ENCODE peak calls at places on chromosomes 6 and 20, in seven cellular contexts. C is GM23338, P is hepatocyte, G is PC-3, J is GM23248, F is MM.1S, Q is HCT116. V is an unnamed sample.

GRCh38 chr6:47785187-47785586 is 3.4 kb downstream of the OPN5 start:
- DNase-seq in Q (no peak), C (no peak), P (no peak), G (no peak), J (no peak), F (no peak), V (no peak)

GRCh38 chr6:150352321-150353296 is 16.2 kb upstream of the IYD start:
- DNase-seq in G (peak; percentile 14), P (no peak), C (no peak), J (peak; percentile 87), Q (no peak), F (no peak), V (no peak)

GRCh38 chr6:74606488-74607135 is 599.2 kb downstream of the COL12A1 start:
- DNase-seq in C (peak; percentile 8), F (no peak), G (peak; percentile 79), Q (no peak), J (peak; percentile 94), P (no peak), V (no peak)

GRCh38 chr6:41732601-41733348 is 2.6 kb downstream of the TFEB start:
- DNase-seq in G (no peak), Q (no peak), F (peak; percentile 87), C (peak; percentile 33), J (peak; percentile 22), P (peak; percentile 58), V (no peak)

GRCh38 chr6:20200761-20201160 is 11.5 kb downstream of the MBOAT1 start:
- DNase-seq in C (no peak), J (no peak), F (no peak), P (no peak), Q (no peak), G (no peak), V (no peak)

GRCh38 chr6:150633466-150633795 is 33.7 kb downstream of the PLEKHG1 start:
- DNase-seq in C (no peak), G (no peak), J (no peak), Q (no peak), F (no peak), P (no peak), V (no peak)

GRCh38 chr6:163599684-163600083 is 185.2 kb downstream of the QKI start:
- DNase-seq in J (no peak), F (no peak), P (no peak), Q (no peak), G (no peak), C (no peak), V (no peak)

GRCh38 chr6:155528982-155529453 is 73.4 kb upstream of the NOX3 start:
- DNase-seq in G (peak; percentile 67), C (no peak), J (peak; percentile 93), F (no peak), Q (no peak), P (peak; percentile 57), V (no peak)

GRCh38 chr6:43149260-43149659 is 21.8 kb upstream of the SRF start:
- DNase-seq in C (no peak), F (no peak), P (no peak), Q (no peak), J (peak; percentile 62), G (peak; percentile 17), V (no peak)

GRCh38 chr6:100462990-100463684 is 1.6 kb downstream of the SIM1 start:
- DNase-seq in C (peak; percentile 30), P (no peak), J (no peak), G (no peak), F (no peak), Q (no peak), V (no peak)

GRCh38 chr6:13273931-13274706 is 54.2 kb downstream of the TBC1D7 start:
- DNase-seq in F (peak; percentile 80), Q (no peak), P (no peak), J (no peak), G (no peak), C (no peak), V (no peak)

GRCh38 chr6:48449002-48449401 is 338.0 kb upstream of the PTCHD4 start:
- DNase-seq in P (no peak), J (no peak), C (peak; percentile 21), G (peak; percentile 19), F (no peak), Q (no peak), V (no peak)

DNA sequence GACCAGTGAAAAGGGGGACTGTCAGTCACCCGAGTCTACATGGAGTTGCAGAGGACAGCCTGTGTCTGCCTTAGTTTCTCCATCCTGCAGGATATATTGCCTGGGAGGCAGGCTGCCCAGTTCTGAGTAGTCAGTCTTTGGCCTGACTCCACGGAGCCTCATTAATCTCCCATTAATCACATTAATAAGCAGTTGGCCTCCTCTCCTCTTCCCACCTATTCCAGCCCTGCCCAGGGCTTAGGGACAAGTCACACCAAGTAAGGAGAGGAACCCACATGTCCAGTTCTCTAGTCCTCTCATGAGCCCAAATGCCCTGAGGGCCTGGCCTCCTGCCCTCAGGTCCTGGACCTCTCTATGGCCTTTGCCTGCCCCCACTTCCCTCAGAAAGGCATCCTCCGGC is 1.3 kb upstream of the MUCL3 start:
- DNase-seq in J (peak; percentile 46), G (no peak), Q (no peak), P (no peak), C (no peak), F (no peak), V (no peak)
- TF ChIP-seq EZH2phosphoT487 in J (no peak), G (no peak), Q (no peak), P (no peak), C (no peak), F (no peak), V (no peak)

GRCh38 chr20:3237958-3238615 is 903 bp downstream of the SLC4A11 start:
- DNase-seq in C (peak; percentile 66), F (no peak), J (no peak), Q (no peak), P (no peak), G (no peak), V (peak; percentile 63)
- TF ChIP-seq EZH2 in C (no peak), F (no peak), J (peak; percentile 66), Q (no peak), P (peak; percentile 69), G (no peak), V (peak; percentile 90)

DNA sequence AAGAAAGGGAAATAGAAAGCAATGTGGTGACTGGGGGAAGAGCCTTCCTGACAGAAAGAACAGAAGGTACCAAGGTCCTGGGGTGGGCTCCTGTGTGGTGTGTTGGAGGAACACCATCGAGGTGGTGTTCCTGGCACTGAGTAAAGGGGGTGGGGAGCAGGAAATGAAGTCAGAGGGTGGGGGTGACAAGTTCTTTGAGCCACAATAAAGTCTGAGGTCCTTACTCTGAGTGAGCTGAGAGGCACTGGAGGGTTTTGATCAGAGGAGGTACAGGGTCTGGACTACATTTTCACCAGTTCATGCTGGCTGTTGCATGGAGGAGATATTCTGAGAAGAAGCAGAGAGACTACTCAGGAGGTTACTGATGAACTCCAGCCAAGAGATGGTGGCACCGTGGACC is 198.2 kb downstream of the GMPR start:
- DNase-seq in F (no peak), Q (no peak), P (no peak), J (no peak), G (no peak), C (no peak), V (no peak)
- TF ChIP-seq EZH2phosphoT487 in F (no peak), Q (no peak), P (no peak), J (no peak), G (no peak), C (no peak), V (no peak)

GRCh38 chr6:45420083-45420908 is 42.6 kb upstream of the SUPT3H start:
- DNase-seq in P (peak; percentile 10), C (peak; percentile 58), J (peak; percentile 77), G (peak; percentile 58), F (peak; percentile 83), Q (no peak), V (peak; percentile 69)

GRCh38 chr6:45417461-45417860 is 39.7 kb upstream of the SUPT3H start:
- DNase-seq in J (peak; percentile 42), P (no peak), Q (no peak), C (no peak), F (no peak), G (no peak), V (no peak)

GRCh38 chr6:45420909-45421699 is 43.4 kb upstream of the SUPT3H start:
- DNase-seq in G (no peak), F (no peak), J (peak; percentile 64), C (peak; percentile 47), P (peak; percentile 6), Q (no peak), V (no peak)

GRCh38 chr6:45421700-45422540 is 44.2 kb upstream of the SUPT3H start:
- DNase-seq in C (peak; percentile 57), G (peak; percentile 72), Q (no peak), J (peak; percentile 82), P (peak; percentile 70), F (peak; percentile 64), V (peak; percentile 80)

DNA sequence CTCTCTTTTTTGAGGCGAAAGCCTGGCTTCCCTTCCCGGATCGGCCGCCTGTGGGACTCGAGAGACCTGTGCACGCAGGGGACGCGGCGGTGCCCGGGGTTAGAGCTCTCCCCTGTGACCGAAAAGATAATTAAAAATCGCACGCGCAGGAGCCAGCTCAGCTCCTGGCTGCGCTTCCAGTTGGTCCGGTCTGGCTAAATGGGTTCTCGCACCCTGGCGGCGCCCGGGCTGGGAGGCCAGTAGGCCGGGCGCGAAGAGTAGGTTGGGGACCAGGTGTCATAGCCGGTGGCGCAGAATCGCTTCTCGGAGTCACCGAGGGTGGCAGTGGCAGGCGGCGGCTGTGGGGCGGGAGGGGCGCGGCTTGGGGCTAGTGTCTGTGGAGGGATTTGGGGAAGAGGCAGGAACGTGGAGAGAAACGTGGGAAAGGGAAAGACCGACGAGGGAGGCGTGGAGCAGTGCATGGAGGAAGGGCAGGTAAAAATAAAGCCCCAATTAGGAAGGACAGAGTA is 41.9 kb upstream of the SUPT3H start:
- DNase-seq in P (peak; percentile 77), Q (peak; percentile 65), J (no peak), C (peak; percentile 86), G (peak; percentile 85), F (peak; percentile 90), V (peak; percentile 82)
- TF ChIP-seq EZH2 in P (no peak), Q (no peak), J (no peak), C (peak; percentile 46), G (no peak), F (no peak), V (peak; percentile 83)

GRCh38 chr6:15588966-15589634 is 73.7 kb downstream of the DTNBP1 start:
- DNase-seq in C (no peak), G (peak; percentile 53), P (no peak), J (peak; percentile 93), F (no peak), Q (no peak), V (no peak)

GRCh38 chr6:15582499-15582898 is 80.3 kb downstream of the DTNBP1 start:
- DNase-seq in J (peak; percentile 24), P (no peak), F (no peak), Q (no peak), C (no peak), G (no peak), V (no peak)

GRCh38 chr6:15586528-15586927 is 76.3 kb downstream of the DTNBP1 start:
- DNase-seq in C (no peak), F (no peak), Q (no peak), J (peak; percentile 23), G (no peak), P (no peak), V (no peak)

GRCh38 chr6:15585936-15586335 is 76.9 kb downstream of the DTNBP1 start:
- DNase-seq in G (no peak), P (no peak), J (no peak), F (no peak), Q (no peak), C (no peak), V (no peak)
- TF ChIP-seq EZH2phosphoT487 in G (no peak), P (no peak), J (no peak), F (no peak), Q (no peak), C (no peak), V (no peak)